ENCODE peak calls at places on chromosomes 13 and 19, in five cellular contexts. M, R, J, V and Z are unnamed samples.

GRCh38 chr13:24693862-24694471 is 13.8 kb downstream of the ATP12A start:
- DNase-seq in V (no peak), R (peak; percentile 68), M (peak; percentile 5), J (peak; percentile 2), Z (no peak)

GRCh38 chr13:71979616-71980015 is 112.6 kb upstream of the DACH1 start:
- DNase-seq in R (no peak), V (no peak), M (no peak), J (no peak), Z (no peak)

GRCh38 chr13:24228852-24229458 is 68.4 kb downstream of the SPATA13 start:
- DNase-seq in R (peak; percentile 45), V (no peak), J (peak; percentile 43), M (peak; percentile 11), Z (no peak)

GRCh38 chr19:19544257-19545127 is 6.4 kb downstream of the CILP2 start:
- DNase-seq in M (no peak), J (no peak), R (no peak), V (no peak), Z (peak; percentile 67)

GRCh38 chr19:32711747-32712146 is 7.8 kb upstream of the TDRD12 start:
- DNase-seq in J (no peak), R (no peak), M (no peak), V (no peak), Z (no peak)

GRCh38 chr13:110396476-110396875 is 89.4 kb downstream of the COL4A2 start:
- DNase-seq in R (no peak), V (no peak), M (no peak), J (no peak), Z (no peak)

GRCh38 chr13:62014299-62014698 is 598.6 kb upstream of the PCDH20 start:
- DNase-seq in M (no peak), V (no peak), J (no peak), R (no peak), Z (no peak)

GRCh38 chr13:100879255-100879654 is 204.7 kb upstream of the TMTC4 start:
- DNase-seq in J (no peak), M (no peak), V (no peak), R (no peak), Z (no peak)

GRCh38 chr13:113928701-113929627 is 44.9 kb downstream of the C13orf46 start:
- DNase-seq in M (no peak), J (peak; percentile 44), V (no peak), R (no peak), Z (peak; percentile 78)

GRCh38 chr19:3047307-3048189 is 14.7 kb downstream of the TLE5 start:
- DNase-seq in V (peak; percentile 42), J (no peak), R (peak; percentile 47), M (peak; percentile 62), Z (peak; percentile 95)

GRCh38 chr19:18999016-18999758 is 34.1 kb downstream of the SUGP2 start:
- DNase-seq in M (no peak), V (no peak), R (no peak), J (no peak), Z (no peak)

GRCh38 chr13:29935309-29935981 is 85.0 kb upstream of the UBL3 start:
- DNase-seq in V (peak; percentile 23), J (no peak), M (peak; percentile 69), R (no peak), Z (no peak)

GRCh38 chr13:22073718-22074117 is 402.8 kb downstream of the FGF9 start:
- DNase-seq in M (no peak), V (no peak), R (no peak), J (no peak), Z (no peak)

GRCh38 chr13:27379126-27379525 is 45.3 kb upstream of the GTF3A start:
- DNase-seq in M (no peak), J (no peak), V (no peak), R (no peak), Z (no peak)

GRCh38 chr13:23628765-23629565 is 58.8 kb downstream of the TNFRSF19 start:
- DNase-seq in J (no peak), M (no peak), V (no peak), R (no peak), Z (no peak)

GRCh38 chr13:97279913-97280312 is 57.8 kb downstream of the MBNL2 start:
- DNase-seq in R (no peak), J (no peak), M (no peak), V (no peak), Z (no peak)

GRCh38 chr19:38848299-38849146 is 1.3 kb downstream of the HNRNPL start:
- DNase-seq in J (no peak), R (no peak), V (no peak), M (no peak), Z (peak; percentile 55)

GRCh38 chr13:110773480-110773879 is 60.0 kb downstream of the ING1 start:
- DNase-seq in M (no peak), V (no peak), J (no peak), R (no peak), Z (no peak)

GRCh38 chr13:51453959-51454703 is 1.3 kb upstream of the INTS6 start:
- DNase-seq in J (no peak), R (peak; percentile 23), M (peak; percentile 23), V (no peak), Z (no peak)

GRCh38 chr19:32816555-32817099 is 52.9 kb downstream of the SLC7A9 start:
- DNase-seq in J (no peak), R (no peak), V (no peak), M (no peak), Z (no peak)

GRCh38 chr13:23378009-23378632 is 55.4 kb downstream of the SACS start:
- DNase-seq in R (no peak), V (peak; percentile 23), J (peak; percentile 97), M (peak; percentile 67), Z (no peak)

GRCh38 chr19:4390862-4391693 is 9.3 kb downstream of the SH3GL1 start:
- DNase-seq in V (no peak), J (no peak), R (no peak), M (no peak), Z (no peak)

GRCh38 chr13:108915634-108916497 is 286.5 kb downstream of the MYO16 start:
- DNase-seq in M (peak; percentile 81), J (peak; percentile 86), R (no peak), V (peak; percentile 29), Z (peak; percentile 94)

GRCh38 chr19:19661675-19662251 is 1.7 kb downstream of the ATP13A1 start:
- DNase-seq in R (no peak), M (peak; percentile 33), V (no peak), J (no peak), Z (peak; percentile 72)

GRCh38 chr13:102183509-102184182 is 218.2 kb downstream of the FGF14 start:
- DNase-seq in M (no peak), V (no peak), R (no peak), J (no peak), Z (no peak)

GRCh38 chr19:4971424-4971793 is 2.5 kb downstream of the KDM4B start:
- DNase-seq in J (no peak), R (peak; percentile 43), M (no peak), V (no peak), Z (no peak)

GRCh38 chr19:56839665-56840451 is 668 bp downstream of the PEG3 start:
- DNase-seq in R (no peak), J (no peak), V (no peak), M (no peak), Z (peak; percentile 98)

GRCh38 chr13:112635323-112635722 is 47.4 kb upstream of the TUBGCP3 start:
- DNase-seq in R (no peak), J (no peak), M (no peak), V (no peak), Z (peak; percentile 52)

GRCh38 chr13:60696602-60697001 is 299.6 kb downstream of the TDRD3 start:
- DNase-seq in J (no peak), V (no peak), R (no peak), M (no peak), Z (no peak)

GRCh38 chr19:49488046-49488862 is 846 bp downstream of the RPL13A start:
- DNase-seq in M (no peak), V (no peak), J (no peak), R (no peak), Z (no peak)

GRCh38 chr13:40023608-40024577 is 368.4 kb downstream of the COG6 start:
- DNase-seq in R (no peak), J (no peak), V (no peak), M (no peak), Z (no peak)

GRCh38 chr13:37869756-37870488 is at the start of gene TRPC4:
- DNase-seq in R (peak; percentile 66), V (no peak), J (peak; percentile 56), M (no peak), Z (peak; percentile 83)

GRCh38 chr19:35549174-35549788 is 3.9 kb downstream of the TMEM147 start:
- DNase-seq in M (peak; percentile 28), J (peak; percentile 49), V (no peak), R (peak; percentile 65), Z (no peak)

GRCh38 chr13:35500071-35500595 is 23.6 kb upstream of the MAB21L1 start:
- DNase-seq in R (no peak), M (no peak), J (no peak), V (no peak), Z (no peak)

GRCh38 chr19:47779524-47780214 is 1.2 kb downstream of the SELENOW start:
- DNase-seq in M (no peak), V (no peak), J (no peak), R (no peak), Z (no peak)

GRCh38 chr13:86085890-86086289 is 286.7 kb upstream of the SLITRK6 start:
- DNase-seq in R (no peak), J (no peak), M (no peak), V (no peak), Z (no peak)

GRCh38 chr13:73635166-73635787 is 498.9 kb downstream of the KLF12 start:
- DNase-seq in M (no peak), J (no peak), V (no peak), R (no peak), Z (no peak)

GRCh38 chr19:58009666-58010301 is 7.2 kb upstream of the ZNF606 start:
- DNase-seq in J (no peak), M (no peak), R (no peak), V (no peak), Z (peak; percentile 95)

GRCh38 chr13:50156140-50156539 is 140.9 kb downstream of the KCNRG start:
- DNase-seq in J (peak; percentile 19), R (no peak), M (no peak), V (no peak), Z (no peak)